ENCODE peak calls at places on chromosomes 7 and 10, in eight cellular contexts. T is thoracic aorta, N is PC-3, I is HFF-Myc, R is psoas muscle, Q is upper lobe of right lung, F is fibroblast of lung, E is choroid plexus epithelial cell. Z is an unnamed sample.

GRCh38 chr10:24503627-24504320 is 219.9 kb downstream of the ARHGAP21 start:
- DNase-seq in T (no peak), Q (no peak), E (peak), F (peak), I (no peak), R (no peak), N (peak), Z (no peak)

GRCh38 chr7:69928609-69929008 is 330.3 kb downstream of the AUTS2 start:
- DNase-seq in R (no peak), N (no peak), E (no peak), I (no peak), T (no peak), Q (no peak), F (no peak), Z (no peak)

GRCh38 chr10:33661580-33662269 is 327.3 kb upstream of the NRP1 start:
- DNase-seq in R (peak), E (peak), T (peak), F (peak), N (peak), Q (peak), I (peak), Z (no peak)

GRCh38 chr7:45583296-45583695 is 9.1 kb downstream of the ADCY1 start:
- DNase-seq in T (no peak), N (no peak), E (no peak), I (no peak), Q (no peak), R (no peak), F (no peak), Z (no peak)

GRCh38 chr7:75943864-75944263 is 28.9 kb downstream of the POR start:
- DNase-seq in R (no peak), T (no peak), I (no peak), F (peak), E (peak), Q (no peak), N (peak), Z (no peak)

GRCh38 chr10:124237282-124237975 is 144.0 kb upstream of the CHST15 start:
- DNase-seq in T (no peak), R (no peak), N (no peak), E (no peak), I (no peak), F (no peak), Q (no peak), Z (no peak)

GRCh38 chr10:33355267-33355666 is 20.8 kb upstream of the NRP1 start:
- DNase-seq in E (no peak), F (no peak), N (peak), Q (no peak), R (no peak), T (no peak), I (no peak), Z (no peak)

GRCh38 chr10:6473430-6473829 is 106.6 kb downstream of the PRKCQ start:
- DNase-seq in R (no peak), Q (no peak), N (no peak), F (no peak), I (no peak), E (no peak), T (no peak), Z (no peak)

GRCh38 chr7:30134523-30135270 is at the start of gene MTURN:
- DNase-seq in E (peak), Q (peak), N (peak), F (peak), R (peak), T (peak), I (no peak), Z (no peak)

GRCh38 chr10:4371691-4372295 is 454.2 kb upstream of the AKR1E2 start:
- DNase-seq in T (no peak), I (no peak), F (peak), R (no peak), N (no peak), Q (no peak), E (peak), Z (no peak)

GRCh38 chr7:39428221-39428620 is 138.0 kb upstream of the YAE1 start:
- DNase-seq in N (peak), F (peak), E (peak), T (no peak), R (no peak), I (no peak), Q (no peak), Z (peak)

GRCh38 chr10:35306852-35307251 is 29.5 kb upstream of the CCNY start:
- DNase-seq in F (peak), E (peak), Q (peak), I (no peak), T (no peak), N (peak), R (no peak), Z (peak)

GRCh38 chr10:37713132-37713501 is 144.3 kb downstream of the ZNF248 start:
- DNase-seq in R (no peak), I (no peak), F (no peak), Q (no peak), E (no peak), N (no peak), T (no peak), Z (no peak)

GRCh38 chr10:130218181-130218641 is 82.0 kb downstream of the GLRX3 start:
- DNase-seq in N (no peak), F (no peak), R (no peak), T (no peak), Q (peak), E (no peak), I (no peak), Z (no peak)

GRCh38 chr10:32961892-32962369 is 3.9 kb upstream of the ITGB1 start:
- DNase-seq in F (peak), R (no peak), E (peak), Q (no peak), N (peak), I (no peak), T (peak), Z (no peak)

GRCh38 chr7:151660141-151660540 is 140.4 kb upstream of the RHEB start:
- DNase-seq in F (peak), R (no peak), N (peak), E (no peak), T (no peak), I (no peak), Q (no peak), Z (no peak)

GRCh38 chr10:117137911-117138642 is at the start of gene VAX1:
- DNase-seq in F (no peak), N (peak), R (no peak), E (no peak), I (no peak), Q (no peak), T (no peak), Z (no peak)

GRCh38 chr10:118564652-118565051 is 30.8 kb downstream of the PRLHR start:
- DNase-seq in R (no peak), E (no peak), F (peak), I (no peak), Q (no peak), N (peak), T (no peak), Z (no peak)

GRCh38 chr7:106418526-106418925 is 133.7 kb upstream of the NAMPT start:
- DNase-seq in R (no peak), I (no peak), N (no peak), E (peak), F (peak), Q (no peak), T (no peak), Z (peak)

GRCh38 chr7:157875230-157876179 is 538.7 kb downstream of the DNAJB6 start:
- DNase-seq in R (peak), T (no peak), F (no peak), I (no peak), N (peak), Q (no peak), E (peak), Z (no peak)
- TF ChIP-seq CTCF in R (peak), T (no peak), F (no peak), I (no peak), N (peak), Q (peak), E (peak), Z (no peak)

GRCh38 chr7:18940577-18941134 is 176.8 kb downstream of the TWIST1 start:
- DNase-seq in R (no peak), T (no peak), Q (no peak), N (no peak), I (no peak), E (no peak), F (no peak), Z (no peak)

GRCh38 chr7:18941197-18941596 is 176.2 kb downstream of the TWIST1 start:
- DNase-seq in N (no peak), Q (no peak), T (no peak), R (no peak), F (no peak), E (peak), I (no peak), Z (no peak)

GRCh38 chr7:18936265-18936664 is 181.2 kb downstream of the TWIST1 start:
- DNase-seq in T (no peak), Q (no peak), N (no peak), I (no peak), E (peak), F (no peak), R (no peak), Z (no peak)

DNA sequence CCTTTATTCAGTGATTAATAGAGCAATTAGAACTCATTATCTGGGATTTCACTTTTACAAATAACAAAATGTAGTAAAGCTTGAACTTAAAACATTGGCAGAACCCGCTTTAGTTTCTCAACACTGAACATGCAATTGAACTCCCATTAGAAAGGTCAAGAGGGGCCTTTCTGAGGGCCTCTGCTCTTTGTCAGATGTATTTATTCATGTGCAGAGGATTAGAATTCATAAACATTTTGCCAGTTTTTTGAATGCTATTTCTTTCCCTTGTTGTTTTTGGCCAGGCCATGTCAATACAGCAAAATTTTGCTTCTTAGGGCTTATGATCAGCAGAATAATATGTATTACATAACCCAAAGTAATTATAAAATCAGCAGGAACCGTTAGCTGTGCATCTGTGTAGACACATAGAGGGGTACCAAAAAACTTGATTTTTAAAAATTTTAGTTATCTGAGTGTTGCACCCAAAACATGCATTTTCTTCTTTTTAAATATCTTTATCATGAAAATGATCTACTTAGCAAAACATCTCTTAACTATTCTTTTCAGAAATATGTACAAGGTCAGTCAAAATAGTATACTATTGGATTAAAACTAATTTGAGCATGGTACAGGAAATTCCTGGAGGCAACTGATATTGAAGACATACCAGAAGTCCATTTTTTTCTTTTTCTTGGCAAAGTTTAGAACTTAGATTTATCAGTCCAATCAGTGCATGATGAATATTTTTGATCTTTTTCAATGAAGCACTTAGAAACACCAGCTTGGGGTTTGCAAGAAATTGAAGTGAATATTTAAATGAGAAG is 177.5 kb downstream of the TWIST1 start:
- DNase-seq in Q (no peak), R (no peak), N (no peak), E (peak), T (no peak), F (peak), I (no peak), Z (no peak)
- H3K4me3 ChIP-seq in Q (no peak), R (no peak), N (no peak), E (no peak), T (no peak), F (no peak), I (no peak), Z (no peak)

DNA sequence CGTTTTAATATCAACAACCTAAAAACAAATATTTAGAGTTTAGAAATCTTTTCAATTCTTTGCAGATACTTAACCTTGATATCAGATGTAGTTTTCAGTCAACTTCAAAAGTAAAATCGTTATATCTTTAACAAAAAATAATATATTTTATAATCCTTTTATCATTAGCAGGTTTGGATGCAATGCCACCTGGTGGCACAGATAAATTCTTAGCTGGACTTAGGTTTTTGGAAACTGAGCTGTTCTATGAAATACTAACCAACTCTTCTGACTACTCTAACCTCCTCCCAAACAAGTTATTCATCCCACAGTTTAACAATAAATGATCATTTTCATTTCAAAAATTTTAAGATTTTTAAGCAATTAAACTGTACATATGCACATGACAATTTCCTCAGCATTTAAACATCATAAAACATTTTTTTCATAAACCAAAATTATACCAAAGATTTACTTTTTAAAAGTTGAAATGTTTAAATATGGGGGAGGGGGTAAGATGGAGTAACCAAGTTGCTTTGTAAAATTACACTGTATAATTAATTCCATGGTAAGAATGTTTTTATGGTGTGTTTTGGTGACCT is 56.9 kb downstream of the HIBADH start:
- DNase-seq in T (no peak), I (peak), N (peak), Q (no peak), R (no peak), F (peak), E (peak), Z (peak)
- TF ChIP-seq CTCF in T (no peak), I (peak), N (peak), Q (peak), R (peak), F (peak), E (peak), Z (peak)

GRCh38 chr10:93061594-93062498 is 1.2 kb downstream of the CYP26C1 start:
- DNase-seq in R (no peak), I (no peak), T (no peak), F (no peak), N (no peak), E (peak), Q (no peak), Z (no peak)
- H3K4me3 ChIP-seq in R (peak), I (peak), T (peak), F (peak), N (no peak), E (peak), Q (peak), Z (peak)

GRCh38 chr10:71390435-71390820 is 6.3 kb upstream of the CDH23 start:
- DNase-seq in F (no peak), Q (no peak), N (no peak), E (no peak), R (no peak), I (no peak), T (no peak), Z (no peak)
- TF ChIP-seq CTCF in F (no peak), Q (no peak), N (no peak), E (no peak), R (no peak), I (no peak), T (no peak), Z (no peak)

GRCh38 chr10:101828734-101829551 is 10.7 kb upstream of the OGA start:
- DNase-seq in R (peak), N (no peak), I (no peak), T (no peak), F (no peak), Q (peak), E (no peak), Z (no peak)
- H3K4me3 ChIP-seq in R (peak), N (no peak), I (no peak), T (peak), F (no peak), Q (no peak), E (peak), Z (no peak)

DNA sequence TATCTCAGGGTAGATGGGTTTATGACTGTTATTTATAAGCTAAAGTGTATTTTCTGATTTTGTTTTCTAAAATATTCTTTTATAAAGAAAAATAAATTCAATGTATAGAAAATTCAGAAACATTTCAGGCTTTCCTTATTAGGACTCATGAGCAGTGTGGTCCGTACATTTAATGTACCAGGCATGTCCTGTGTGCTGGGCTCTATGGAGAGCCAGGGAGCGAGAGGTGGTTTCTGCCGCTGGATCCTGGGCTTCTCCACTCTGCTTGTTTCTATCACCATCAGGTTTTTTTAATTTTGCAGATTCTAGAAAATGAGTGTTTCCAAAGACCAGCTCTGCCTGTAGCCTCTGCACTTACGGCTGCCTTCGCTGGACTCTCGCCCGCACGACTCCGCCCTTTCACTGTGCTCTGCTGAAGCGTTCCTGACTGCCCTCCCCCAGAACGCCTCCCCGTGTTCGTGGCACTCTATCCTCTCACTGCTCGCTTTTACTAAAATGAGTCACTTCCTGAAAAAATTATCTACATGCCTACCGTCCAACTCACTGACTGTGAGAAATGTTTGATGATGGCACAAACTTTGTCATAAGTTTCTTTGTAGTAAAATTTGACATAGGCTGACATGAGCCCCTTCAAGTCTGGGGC is 188.5 kb downstream of the ZMYND11 start:
- DNase-seq in E (peak), F (peak), N (peak), Q (peak), R (peak), T (peak), I (peak), Z (peak)
- TF ChIP-seq CTCF in E (peak), F (no peak), N (no peak), Q (no peak), R (no peak), T (no peak), I (no peak), Z (no peak)

DNA sequence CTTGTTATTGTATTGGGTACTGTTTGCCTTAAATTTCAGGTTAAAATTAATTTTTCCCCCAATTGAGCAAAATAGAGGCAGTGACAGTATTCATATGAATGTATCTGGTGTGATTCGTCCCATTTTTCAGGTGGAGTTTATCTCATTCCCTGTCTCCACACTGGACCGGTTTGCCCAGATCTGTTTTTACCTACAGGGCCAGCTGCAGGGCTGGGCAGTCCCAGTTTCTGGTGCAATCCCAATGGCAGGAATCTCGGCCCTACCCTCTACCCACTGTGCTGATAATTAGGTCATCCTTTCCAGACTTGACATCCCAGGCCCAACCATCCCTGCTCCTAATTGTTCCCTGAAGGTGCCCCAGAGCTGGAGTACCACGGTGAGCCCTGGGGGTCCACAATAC is 49.8 kb upstream of the NFE2L3 start:
- DNase-seq in R (no peak), Q (no peak), I (no peak), T (no peak), F (no peak), N (peak), E (no peak), Z (no peak)
- H3K4me3 ChIP-seq in R (no peak), Q (no peak), I (no peak), T (peak), F (no peak), N (no peak), E (no peak), Z (no peak)

Z was measured in epithelial cell of proximal tubule.